ENCODE peak calls at places on chromosomes 4 and X, in eight cellular contexts. D is WTC11; C is OCI-LY7; P is omental fat pad; M is tibial nerve; Z is AG09309; K is CD8-positive, alpha-beta T cell; F is fibroblast of mammary gland. R is an unnamed sample.

GRCh38 chr4:175614880-175615279 is 197.2 kb downstream of the GPM6A start:
- DNase-seq in D (no peak), M (no peak), P (no peak), F (no peak), K (no peak), C (no peak), Z (no peak), R (no peak)

GRCh38 chr4:150768492-150768891 is 186.5 kb downstream of the MAB21L2 start:
- DNase-seq in P (no peak), K (no peak), C (no peak), Z (no peak), M (no peak), F (peak), D (no peak), R (no peak)

GRCh38 chr4:101345596-101346311 is 1.6 kb downstream of the PPP3CA start:
- DNase-seq in K (peak), Z (no peak), D (peak), P (peak), F (peak), M (peak), C (peak), R (peak)

GRCh38 chr4:24798036-24798610 is 2.8 kb downstream of the SOD3 start:
- DNase-seq in Z (no peak), F (no peak), M (no peak), P (no peak), C (no peak), K (no peak), D (no peak), R (no peak)

GRCh38 chr4:149754526-149754925 is 61.1 kb downstream of the IQCM start:
- DNase-seq in K (no peak), P (no peak), C (no peak), D (no peak), F (peak), Z (no peak), M (no peak), R (no peak)

GRCh38 chr4:92339671-92340070 is 35.9 kb downstream of the GRID2 start:
- DNase-seq in F (no peak), C (no peak), K (no peak), Z (no peak), D (no peak), M (no peak), P (no peak), R (no peak)

GRCh38 chr4:150206981-150207380 is 128.7 kb downstream of the DCLK2 start:
- DNase-seq in K (no peak), P (no peak), C (no peak), D (no peak), F (no peak), M (no peak), Z (no peak), R (no peak)

GRCh38 chrX:129686422-129686948 is 31.7 kb upstream of the APLN start:
- DNase-seq in D (no peak), M (peak), F (peak), C (no peak), Z (no peak), P (no peak), K (no peak), R (no peak)

GRCh38 chr4:111506706-111507105 is 638.5 kb upstream of the FAM241A start:
- DNase-seq in C (no peak), P (no peak), Z (peak), F (peak), K (no peak), M (no peak), D (no peak), R (no peak)

GRCh38 chr4:182507808-182508207 is 264.6 kb downstream of the TENM3 start:
- DNase-seq in K (no peak), D (no peak), C (no peak), Z (no peak), F (no peak), P (no peak), M (no peak), R (no peak)

GRCh38 chrX:6262959-6263358 is 34.3 kb upstream of the NLGN4X start:
- DNase-seq in K (no peak), Z (no peak), M (no peak), D (no peak), F (no peak), C (no peak), P (no peak), R (no peak)

GRCh38 chrX:77698242-77698641 is 87.8 kb downstream of the ATRX start:
- DNase-seq in Z (no peak), K (no peak), P (no peak), D (no peak), C (no peak), M (no peak), F (no peak), R (no peak)

GRCh38 chrX:103376118-103376978 is at the start of gene BEX3:
- DNase-seq in Z (no peak), F (peak), P (no peak), M (peak), D (peak), K (no peak), C (no peak), R (peak)

GRCh38 chrX:150525061-150525919 is 43.1 kb upstream of the MTM1 start:
- DNase-seq in M (no peak), D (no peak), F (no peak), P (no peak), Z (no peak), K (no peak), C (no peak), R (no peak)

GRCh38 chr4:16443504-16444088 is 217.3 kb upstream of the TAPT1 start:
- DNase-seq in C (peak), M (peak), K (no peak), D (no peak), F (peak), Z (no peak), P (no peak), R (peak)

GRCh38 chrX:43666301-43666912 is 10.3 kb downstream of the MAOA start:
- DNase-seq in F (no peak), Z (no peak), K (no peak), C (no peak), D (no peak), M (no peak), P (no peak), R (no peak)

GRCh38 chrX:100636321-100636991 is at the start of gene TSPAN6:
- DNase-seq in C (no peak), P (peak), M (peak), K (peak), Z (peak), D (peak), F (peak), R (peak)

GRCh38 chr4:140581078-140581477 is 12.3 kb upstream of the UCP1 start:
- DNase-seq in D (no peak), F (peak), K (no peak), Z (no peak), M (no peak), P (no peak), C (no peak), R (no peak)

GRCh38 chrX:123084797-123085196 is 99.3 kb upstream of the GRIA3 start:
- DNase-seq in P (no peak), M (no peak), K (no peak), Z (peak), D (no peak), C (no peak), F (peak), R (no peak)

GRCh38 chr4:2836391-2836859 is 7.2 kb upstream of the ADD1 start:
- DNase-seq in C (no peak), M (no peak), P (no peak), F (no peak), K (no peak), D (no peak), Z (no peak), R (peak)

GRCh38 chrX:116318672-116319071 is 117.7 kb upstream of the SLC6A14 start:
- DNase-seq in M (no peak), F (no peak), Z (no peak), C (no peak), D (no peak), P (no peak), K (no peak), R (no peak)

GRCh38 chrX:10859353-10859752 is 239.0 kb upstream of the MID1 start:
- DNase-seq in K (no peak), D (no peak), F (no peak), C (no peak), M (no peak), P (no peak), Z (no peak), R (no peak)

GRCh38 chr4:30924521-30924920 is 204.4 kb downstream of the PCDH7 start:
- DNase-seq in D (no peak), P (no peak), F (peak), Z (no peak), M (no peak), K (no peak), C (no peak), R (no peak)

GRCh38 chr4:144399927-144400326 is 246.0 kb upstream of the HHIP start:
- DNase-seq in D (no peak), K (no peak), M (peak), P (no peak), Z (peak), F (peak), C (no peak), R (peak)

GRCh38 chr4:14853186-14853946 is 148.9 kb upstream of the CPEB2 start:
- DNase-seq in Z (peak), D (no peak), P (no peak), K (no peak), C (no peak), M (no peak), F (peak), R (peak)

GRCh38 chrX:126985960-126986359 is 166.4 kb downstream of the PRR32 start:
- DNase-seq in C (no peak), K (no peak), F (no peak), Z (no peak), P (no peak), D (no peak), M (no peak), R (no peak)

GRCh38 chr4:54315561-54315960 is 86.5 kb downstream of the PDGFRA start:
- DNase-seq in M (no peak), F (no peak), Z (no peak), D (no peak), C (peak), K (no peak), P (no peak), R (no peak)

GRCh38 chr4:5114911-5115310 is 63.6 kb downstream of the STK32B start:
- DNase-seq in F (no peak), M (no peak), K (no peak), Z (no peak), D (no peak), P (no peak), C (no peak), R (no peak)

GRCh38 chr4:151862766-151863165 is 102.0 kb upstream of the GATB start:
- DNase-seq in P (no peak), M (no peak), D (no peak), Z (peak), K (no peak), F (peak), C (no peak), R (no peak)

GRCh38 chrX:150575415-150575814 is 7.0 kb downstream of the MTM1 start:
- DNase-seq in Z (no peak), D (no peak), P (no peak), C (no peak), K (peak), F (peak), M (no peak), R (peak)

GRCh38 chr4:1362046-1362445 is 15.0 kb downstream of the UVSSA start:
- DNase-seq in C (no peak), M (no peak), Z (no peak), K (no peak), D (no peak), P (no peak), F (no peak), R (no peak)

GRCh38 chrX:71953391-71953790 is 42.7 kb downstream of the NHSL2 start:
- DNase-seq in M (no peak), D (no peak), K (no peak), F (no peak), C (no peak), P (no peak), Z (no peak), R (no peak)

GRCh38 chr4:37976513-37976912 is 16.3 kb downstream of the PTTG2 start:
- DNase-seq in Z (no peak), C (no peak), F (no peak), M (no peak), K (no peak), D (no peak), P (no peak), R (peak)

GRCh38 chr4:152588869-152589268 is 53.0 kb upstream of the FBXW7 start:
- DNase-seq in M (no peak), F (no peak), C (no peak), P (no peak), Z (no peak), D (no peak), K (no peak), R (no peak)

GRCh38 chrX:139559383-139560042 is 29.0 kb downstream of the F9 start:
- DNase-seq in Z (peak), D (peak), F (peak), P (no peak), C (peak), K (no peak), M (peak), R (peak)

GRCh38 chrX:134933911-134934310 is 56.9 kb upstream of the SMIM10 start:
- DNase-seq in M (no peak), K (no peak), Z (no peak), D (no peak), C (no peak), P (no peak), F (no peak), R (no peak)

GRCh38 chr4:112956458-112956857 is 93.0 kb upstream of the ANK2 start:
- DNase-seq in P (no peak), D (no peak), Z (no peak), K (no peak), F (no peak), M (no peak), C (no peak), R (no peak)

GRCh38 chr4:112947616-112948015 is 101.8 kb upstream of the ANK2 start:
- DNase-seq in F (no peak), C (no peak), M (no peak), Z (no peak), K (no peak), P (no peak), D (no peak), R (no peak)

GRCh38 chr4:112952301-112952700 is 97.2 kb upstream of the ANK2 start:
- DNase-seq in Z (no peak), P (no peak), K (no peak), M (no peak), D (no peak), F (no peak), C (no peak), R (no peak)

GRCh38 chr4:112953295-112953694 is 96.2 kb upstream of the ANK2 start:
- DNase-seq in Z (no peak), C (no peak), K (no peak), M (no peak), F (no peak), D (no peak), P (no peak), R (no peak)

DNA sequence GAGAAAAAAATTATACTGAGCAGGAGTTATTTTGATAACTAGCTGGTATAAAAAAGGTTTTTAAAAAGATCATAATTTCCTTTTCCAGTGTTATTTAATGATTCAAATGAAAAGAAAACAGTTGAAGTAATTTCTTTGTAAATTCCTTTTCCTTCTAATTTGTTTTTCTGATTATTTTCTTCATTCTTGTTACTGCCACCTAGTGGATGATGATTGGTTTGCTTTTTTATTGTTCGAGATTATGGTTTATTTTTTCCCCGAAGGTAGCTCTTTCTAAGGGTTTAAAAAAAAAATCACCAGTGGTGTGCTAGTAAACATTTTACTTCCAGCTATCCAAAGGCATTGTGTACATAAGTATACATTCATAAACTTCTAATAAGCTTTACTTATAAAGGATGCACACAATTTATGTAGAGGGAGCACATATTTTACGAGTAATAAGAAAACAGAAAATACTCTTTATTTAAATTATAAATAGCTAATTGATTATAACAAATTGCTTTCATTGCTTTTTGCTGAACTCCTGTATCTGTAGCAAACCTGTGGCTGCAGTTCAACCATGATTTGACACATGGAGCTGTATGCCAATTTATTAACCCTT is 98.0 kb upstream of the ANK2 start:
- DNase-seq in C (peak), D (no peak), Z (no peak), K (no peak), P (no peak), M (no peak), F (peak), R (peak)
- TF ChIP-seq CTCF in C (peak), D (peak), Z (peak), K (peak), P (no peak), M (no peak), F (peak), R (peak)

DNA sequence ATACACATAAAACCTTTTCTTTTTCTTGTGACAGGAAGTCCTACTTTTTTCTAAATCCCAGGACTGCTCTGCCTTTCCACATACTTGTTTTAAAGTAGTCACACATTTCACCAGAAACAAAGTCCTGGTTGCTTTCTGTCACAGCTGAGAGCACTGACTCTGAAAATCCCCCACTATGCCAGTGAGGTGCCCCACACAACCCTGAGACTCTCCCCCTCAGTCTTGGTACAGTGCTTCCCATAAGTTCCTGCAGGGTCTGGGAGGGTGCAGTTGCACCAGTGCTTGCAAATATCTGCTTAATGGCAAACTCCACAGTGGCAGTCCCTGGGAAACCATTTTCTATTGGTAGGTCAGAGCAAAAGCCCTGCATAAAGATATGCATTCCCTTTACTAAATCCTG is 84.1 kb downstream of the DCHS2 start:
- DNase-seq in D (no peak), K (no peak), P (no peak), Z (no peak), M (no peak), C (no peak), F (no peak), R (no peak)
- TF ChIP-seq CTCF in D (no peak), K (no peak), P (no peak), Z (no peak), M (no peak), C (no peak), F (no peak), R (no peak)

GRCh38 chr4:60195256-60195655 is 1004.9 kb upstream of the ADGRL3 start:
- DNase-seq in F (no peak), P (no peak), Z (no peak), M (no peak), D (no peak), C (no peak), K (no peak), R (no peak)
- TF ChIP-seq CTCF in F (no peak), P (no peak), Z (no peak), M (no peak), D (no peak), C (no peak), K (no peak), R (no peak)

GRCh38 chr4:169271692-169272007 is 894 bp upstream of the SH3RF1 start:
- DNase-seq in F (no peak), C (no peak), K (no peak), P (no peak), D (no peak), Z (no peak), M (no peak), R (no peak)

GRCh38 chr4:169270810-169271691 is at the start of gene SH3RF1:
- DNase-seq in C (no peak), K (no peak), P (peak), F (peak), D (peak), Z (no peak), M (peak), R (peak)

GRCh38 chr4:169268951-169269781 is 1.6 kb downstream of the SH3RF1 start:
- DNase-seq in C (no peak), D (no peak), K (no peak), Z (peak), F (peak), M (no peak), P (no peak), R (peak)

GRCh38 chr4:169272265-169272886 is 1.6 kb upstream of the SH3RF1 start:
- DNase-seq in P (no peak), F (peak), M (no peak), Z (peak), D (no peak), K (no peak), C (no peak), R (no peak)

DNA sequence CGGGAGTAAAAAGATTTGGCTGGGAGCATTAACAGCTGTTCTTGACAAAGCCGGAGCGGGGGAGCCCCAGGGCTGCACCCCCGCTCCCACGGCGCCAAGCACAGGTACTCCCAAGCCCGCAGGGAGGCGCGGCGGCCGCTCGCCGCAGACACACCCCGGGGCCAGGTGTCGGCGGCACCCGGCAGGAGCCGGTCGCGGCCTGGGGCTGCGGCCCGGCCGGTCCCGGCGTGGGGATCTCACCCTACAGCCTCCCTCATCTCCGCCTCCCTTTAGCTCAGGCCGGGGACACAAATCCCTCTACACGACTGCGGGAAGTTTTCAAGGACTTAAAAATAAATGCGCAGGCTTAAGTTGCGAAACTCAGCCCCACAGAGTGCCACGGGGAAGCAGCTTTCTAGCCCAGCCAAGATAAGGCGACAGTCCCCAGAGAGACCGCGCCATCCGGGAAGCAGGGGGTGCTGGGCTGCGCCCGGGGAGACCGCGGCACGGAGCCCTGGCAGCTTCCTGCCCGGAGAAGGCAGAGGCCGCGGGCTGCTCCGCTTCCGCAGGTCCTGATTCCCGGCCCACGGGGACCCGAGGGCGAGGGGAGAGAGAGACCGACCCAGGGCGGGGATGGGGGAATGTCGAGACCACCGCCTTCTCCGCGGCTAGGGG is 473 bp downstream of the SH3RF1 start:
- DNase-seq in D (peak), C (no peak), F (no peak), M (peak), Z (no peak), P (no peak), K (no peak), R (peak)
- TF ChIP-seq CTCF in D (no peak), C (no peak), F (no peak), M (no peak), Z (peak), P (no peak), K (no peak), R (peak)

DNA sequence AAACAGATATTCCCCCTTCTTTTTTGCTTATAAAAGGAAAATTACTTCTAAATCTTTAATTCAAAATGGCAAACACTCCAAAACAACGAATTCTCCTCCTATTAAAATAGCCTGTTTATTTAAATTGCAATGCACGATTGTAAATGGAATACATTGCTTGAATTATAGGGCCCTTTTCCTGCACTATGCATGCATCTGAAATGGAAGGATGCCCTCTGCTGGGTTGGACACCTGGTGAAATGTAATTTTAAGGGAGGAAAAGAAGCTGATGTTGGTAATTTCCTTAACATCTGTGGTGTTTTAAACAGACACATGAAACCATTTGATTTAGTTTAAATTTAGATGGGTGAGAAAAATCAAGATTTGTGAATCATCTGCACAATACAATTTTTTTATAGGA is 72.8 kb downstream of the GRXCR1 start:
- DNase-seq in Z (no peak), K (no peak), F (no peak), M (no peak), P (no peak), D (no peak), C (peak), R (no peak)
- TF ChIP-seq CTCF in Z (no peak), K (no peak), F (no peak), M (no peak), P (no peak), D (no peak), C (peak), R (peak)

GRCh38 chr4:122732329-122733026 is at the start of gene BBS12:
- DNase-seq in P (peak), M (peak), D (peak), K (peak), C (peak), Z (peak), F (peak), R (peak)
- TF ChIP-seq CTCF in P (no peak), M (no peak), D (no peak), K (no peak), C (peak), Z (peak), F (peak), R (peak)

GRCh38 chr4:163536101-163536500 is 41.6 kb downstream of the TMA16 start:
- DNase-seq in M (no peak), P (no peak), F (no peak), K (no peak), D (no peak), C (no peak), Z (no peak), R (no peak)
- TF ChIP-seq CTCF in M (no peak), P (no peak), F (no peak), K (no peak), D (no peak), C (no peak), Z (no peak), R (no peak)

R was measured in hepatocyte.